ENCODE peak calls at places on chromosomes 13 and 19, in five cellular contexts. T, J, W, N and S are unnamed samples.

GRCh38 chr19:48683349-48683748 is 10.5 kb upstream of the NTN5 start:
- ATAC-seq in T (no peak), J (no peak), W (no peak), N (no peak), S (no peak)

GRCh38 chr13:20057963-20058362 is 99.4 kb downstream of the ZMYM2 start:
- ATAC-seq in T (no peak), J (no peak), W (no peak), N (no peak), S (no peak)

GRCh38 chr13:105787518-105788085 is 747.9 kb downstream of the EFNB2 start:
- ATAC-seq in T (no peak), J (no peak), W (no peak), N (no peak), S (no peak)

GRCh38 chr19:56114051-56114694 is 6.9 kb downstream of the ZNF787 start:
- ATAC-seq in T (no peak), J (no peak), W (no peak), N (no peak), S (no peak)

GRCh38 chr13:20403826-20404225 is 121.8 kb downstream of the CRYL1 start:
- ATAC-seq in T (no peak), J (no peak), W (no peak), N (no peak), S (no peak)

GRCh38 chr19:29603308-29603707 is 2.8 kb upstream of the POP4 start:
- ATAC-seq in T (no peak), J (no peak), W (no peak), N (no peak), S (no peak)

GRCh38 chr19:18232540-18233223 is 6.4 kb upstream of the PDE4C start:
- ATAC-seq in T (peak; percentile 79), J (no peak), W (peak; percentile 92), N (no peak), S (no peak)

GRCh38 chr19:48698046-48698445 is 2.3 kb downstream of the FUT2 start:
- ATAC-seq in T (no peak), J (peak; percentile 83), W (peak; percentile 89), N (no peak), S (no peak)

GRCh38 chr19:5665781-5666513 is 14.4 kb downstream of the MICOS13 start:
- ATAC-seq in T (peak; percentile 82), J (no peak), W (peak; percentile 52), N (peak; percentile 82), S (no peak)

GRCh38 chr19:55098716-55099556 is 18.5 kb downstream of the PPP1R12C start:
- ATAC-seq in T (peak; percentile 51), J (peak; percentile 20), W (no peak), N (no peak), S (no peak)

GRCh38 chr13:90984737-90985136 is 362.8 kb upstream of the MIR17HG start:
- ATAC-seq in T (no peak), J (no peak), W (no peak), N (no peak), S (no peak)

GRCh38 chr13:73903561-73903960 is 230.6 kb downstream of the KLF12 start:
- ATAC-seq in T (no peak), J (no peak), W (no peak), N (no peak), S (no peak)

GRCh38 chr13:109156181-109156935 is 526.9 kb downstream of the MYO16 start:
- ATAC-seq in T (no peak), J (peak; percentile 52), W (no peak), N (no peak), S (peak; percentile 74)

GRCh38 chr13:39616087-39616694 is 13.2 kb upstream of the LHFPL6 start:
- ATAC-seq in T (peak; percentile 90), J (peak; percentile 78), W (peak; percentile 88), N (peak; percentile 94), S (peak; percentile 70)

GRCh38 chr19:2064788-2065524 is 13.9 kb upstream of the MKNK2 start:
- ATAC-seq in T (peak; percentile 1), J (no peak), W (no peak), N (no peak), S (no peak)

GRCh38 chr19:31905980-31906948 is 439.1 kb upstream of the ZNF507 start:
- ATAC-seq in T (no peak), J (peak; percentile 78), W (no peak), N (no peak), S (peak; percentile 84)

GRCh38 chr13:35964764-35965163 is 166.4 kb downstream of the DCLK1 start:
- ATAC-seq in T (peak; percentile 56), J (no peak), W (no peak), N (no peak), S (no peak)

GRCh38 chr13:40940841-40941240 is 78.3 kb downstream of the ELF1 start:
- ATAC-seq in T (no peak), J (no peak), W (peak; percentile 34), N (no peak), S (no peak)

GRCh38 chr19:1847684-1848398 is 442 bp downstream of the REXO1 start:
- ATAC-seq in T (peak; percentile 64), J (no peak), W (peak; percentile 58), N (peak; percentile 43), S (peak; percentile 13)

GRCh38 chr13:47166341-47166740 is 269.5 kb upstream of the HTR2A start:
- ATAC-seq in T (no peak), J (no peak), W (no peak), N (no peak), S (no peak)
- TF ChIP-seq POLR2AphosphoS5 in T (no peak), J (no peak), W (no peak), N (no peak), S (no peak)

GRCh38 chr13:26721251-26721939 is 39.2 kb downstream of the GPR12 start:
- ATAC-seq in T (peak; percentile 94), J (peak; percentile 37), W (no peak), N (peak; percentile 43), S (peak; percentile 36)
- TF ChIP-seq CTCF in T (peak; percentile 36), J (no peak), W (no peak), N (no peak), S (no peak)

DNA sequence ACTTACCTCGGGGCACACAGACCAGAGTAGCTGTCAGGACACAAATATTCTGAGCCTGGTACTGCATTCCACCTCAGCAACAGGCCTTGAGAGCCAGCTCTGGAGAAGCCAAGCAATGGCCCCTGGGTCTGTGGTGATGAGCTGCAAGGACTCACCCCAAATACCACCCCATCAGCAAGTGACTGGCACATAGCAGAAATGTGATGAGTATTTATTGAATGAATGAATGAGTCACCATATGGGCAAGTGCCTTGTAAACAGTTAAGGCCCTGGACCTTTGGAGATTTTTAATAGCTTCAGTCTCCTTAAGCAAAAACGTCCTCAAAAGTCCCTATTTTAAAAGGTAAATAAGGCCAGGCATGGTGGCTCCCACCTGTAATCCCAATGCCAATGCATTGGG is 18.2 kb downstream of the GSX1 start:
- ATAC-seq in T (no peak), J (no peak), W (no peak), N (no peak), S (no peak)
- TF ChIP-seq EP300 in T (no peak), J (no peak), W (no peak), N (no peak), S (no peak)

GRCh38 chr19:49889038-49889686 is 7.5 kb downstream of the IL4I1 start:
- ATAC-seq in T (no peak), J (no peak), W (no peak), N (no peak), S (no peak)

GRCh38 chr19:49888478-49888901 is 8.2 kb downstream of the IL4I1 start:
- ATAC-seq in T (no peak), J (no peak), W (no peak), N (peak; percentile 3), S (no peak)

GRCh38 chr19:49890349-49891311 is 6.1 kb downstream of the IL4I1 start:
- ATAC-seq in T (no peak), J (peak; percentile 41), W (peak; percentile 92), N (peak; percentile 55), S (peak; percentile 40)

GRCh38 chr19:49891393-49891792 is 5.3 kb downstream of the IL4I1 start:
- ATAC-seq in T (no peak), J (no peak), W (no peak), N (no peak), S (no peak)

DNA sequence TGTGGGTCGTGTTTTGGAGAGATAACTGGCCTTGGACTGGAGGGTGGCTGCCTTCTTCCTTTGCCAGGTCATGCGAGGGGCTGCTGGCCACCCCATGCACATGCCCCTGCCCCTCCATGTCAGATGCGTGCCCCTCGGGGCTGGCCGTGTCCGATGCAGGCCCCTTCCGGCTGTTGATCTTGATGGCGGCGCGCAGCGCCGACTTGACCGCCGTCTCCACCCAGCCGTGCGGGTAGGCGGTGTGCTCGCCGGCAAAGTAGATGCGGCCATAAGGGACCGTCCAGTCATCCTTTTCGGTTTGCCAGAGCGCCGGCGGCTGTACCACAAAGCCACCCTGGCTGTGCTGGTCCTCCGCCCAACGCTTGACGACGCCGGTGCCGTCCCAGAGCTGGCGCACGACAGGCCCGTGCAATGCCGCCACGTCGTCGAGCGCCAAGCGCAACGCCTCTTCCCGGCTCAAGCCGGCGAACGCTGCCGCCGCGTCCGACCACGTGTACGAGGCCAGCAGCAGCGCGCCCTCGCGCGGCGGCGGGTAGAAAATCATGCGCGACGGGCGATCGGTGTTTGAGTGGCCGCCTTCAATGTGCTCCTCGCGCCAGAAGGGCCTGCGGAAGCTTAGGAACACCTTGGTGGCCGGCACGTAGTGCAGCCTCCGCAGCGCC is 6.9 kb downstream of the IL4I1 start:
- ATAC-seq in T (no peak), J (peak; percentile 50), W (peak; percentile 86), N (peak; percentile 31), S (peak; percentile 79)
- TF ChIP-seq POLR2AphosphoS5 in T (no peak), J (peak; percentile 45), W (peak; percentile 41), N (no peak), S (peak; percentile 55)

DNA sequence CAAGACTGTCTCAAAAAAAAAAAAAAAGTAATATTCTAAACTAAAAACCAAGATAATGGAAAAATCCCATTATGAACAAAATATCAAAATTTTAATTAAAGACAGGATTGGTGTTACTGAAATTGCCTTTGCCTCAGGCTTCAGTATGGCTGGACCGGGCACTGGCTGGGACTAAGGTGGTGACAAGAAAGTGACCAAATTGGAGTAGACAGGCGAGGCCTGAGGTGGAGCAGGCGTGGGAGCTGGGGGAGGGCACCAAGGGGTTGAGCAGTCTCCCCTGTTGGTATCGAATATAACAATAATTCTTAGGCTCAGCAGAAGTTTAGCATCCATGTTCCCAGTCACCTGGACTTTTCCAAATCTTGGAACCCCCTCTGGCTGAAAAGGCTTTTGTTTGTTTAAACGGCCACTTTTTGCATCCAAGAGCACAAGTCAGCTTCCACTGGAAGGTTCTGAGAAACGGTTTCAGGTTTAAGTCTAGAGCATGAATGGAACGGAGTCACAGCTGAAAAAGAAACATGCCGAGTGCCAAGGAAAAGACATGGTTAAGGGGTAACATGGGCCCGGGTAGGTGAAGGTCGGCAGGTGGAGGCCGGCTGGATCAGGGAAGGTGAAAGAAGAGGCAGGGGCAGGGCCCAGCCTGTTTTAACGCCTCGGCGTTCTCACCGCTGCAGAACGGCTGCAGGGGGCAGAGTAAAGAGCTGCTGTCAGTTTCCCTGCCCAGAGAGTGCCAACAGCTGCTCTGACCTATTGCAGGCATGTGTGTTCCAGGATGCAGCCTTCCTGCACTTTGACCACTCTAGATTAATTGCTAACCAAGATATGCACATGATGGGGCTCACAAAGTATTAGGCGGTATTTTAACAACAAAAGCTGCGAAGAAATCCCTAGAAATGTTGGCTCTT is 104.4 kb downstream of the TM9SF2 start:
- ATAC-seq in T (peak; percentile 89), J (peak; percentile 74), W (peak; percentile 65), N (peak; percentile 76), S (peak; percentile 57)
- TF ChIP-seq CTCF in T (peak; percentile 49), J (no peak), W (peak; percentile 16), N (peak; percentile 29), S (peak; percentile 28)

GRCh38 chr19:49866933-49867782 is at the start of gene PNKP:
- ATAC-seq in T (peak; percentile 59), J (peak; percentile 86), W (peak; percentile 57), N (peak; percentile 67), S (peak; percentile 62)
- TF ChIP-seq EP300 in T (no peak), J (no peak), W (no peak), N (no peak), S (no peak)